ENCODE peak calls at places on chromosomes 7 and 10, in nine cellular contexts. Q is Calu3, E is adrenal gland, N is fibroblast of lung, H is pancreas, L is GM12864, C is ovary, J is cardiac fibroblast, B is right lobe of liver. P is an unnamed sample.

GRCh38 chr10:71835671-71836593 is 15.1 kb downstream of the PSAP start:
- DNase-seq in Q (no peak), E (peak), N (peak), H (peak), L (peak), C (peak), J (peak), B (peak), P (peak)

GRCh38 chr10:75544381-75544780 is 113.0 kb downstream of the LRMDA start:
- DNase-seq in Q (no peak), E (no peak), N (peak), H (no peak), L (no peak), C (no peak), J (no peak), B (no peak), P (no peak)

GRCh38 chr7:87231243-87231642 is 11.7 kb upstream of the TMEM243 start:
- DNase-seq in Q (no peak), E (no peak), N (no peak), H (peak), L (no peak), C (no peak), J (no peak), B (peak), P (no peak)

GRCh38 chr10:33160151-33160550 is 174.3 kb downstream of the NRP1 start:
- DNase-seq in Q (no peak), E (no peak), N (peak), H (peak), L (no peak), C (no peak), J (no peak), B (no peak), P (no peak)

GRCh38 chr7:5755704-5756131 is 25.7 kb downstream of the RNF216 start:
- DNase-seq in Q (no peak), E (no peak), N (peak), H (no peak), L (no peak), C (no peak), J (peak), B (no peak), P (no peak)

GRCh38 chr7:152882576-152883310 is 123.2 kb downstream of the ACTR3B start:
- DNase-seq in Q (no peak), E (no peak), N (no peak), H (no peak), L (no peak), C (no peak), J (no peak), B (no peak), P (no peak)

GRCh38 chr7:22356855-22357310 is at the start of gene RAPGEF5:
- DNase-seq in Q (peak), E (no peak), N (peak), H (peak), L (no peak), C (no peak), J (peak), B (peak), P (peak)

GRCh38 chr10:110783509-110784103 is 88.1 kb upstream of the PDCD4 start:
- DNase-seq in Q (no peak), E (no peak), N (no peak), H (no peak), L (no peak), C (no peak), J (peak), B (no peak), P (no peak)

GRCh38 chr7:100568176-100568935 is 5.3 kb downstream of the SAP25 start:
- DNase-seq in Q (no peak), E (peak), N (no peak), H (peak), L (no peak), C (peak), J (no peak), B (peak), P (no peak)

GRCh38 chr10:93068411-93069244 is 5.1 kb upstream of the CYP26A1 start:
- DNase-seq in Q (no peak), E (no peak), N (peak), H (no peak), L (no peak), C (no peak), J (peak), B (no peak), P (no peak)

GRCh38 chr10:71339796-71340589 is 20.9 kb downstream of the SLC29A3 start:
- DNase-seq in Q (peak), E (no peak), N (no peak), H (no peak), L (no peak), C (no peak), J (no peak), B (peak), P (no peak)

GRCh38 chr7:27922907-27923306 is 182.9 kb downstream of the TAX1BP1 start:
- DNase-seq in Q (no peak), E (no peak), N (no peak), H (no peak), L (no peak), C (no peak), J (no peak), B (no peak), P (no peak)

GRCh38 chr10:7153750-7154149 is 257.1 kb downstream of the SFMBT2 start:
- DNase-seq in Q (no peak), E (no peak), N (peak), H (no peak), L (no peak), C (no peak), J (peak), B (no peak), P (no peak)

GRCh38 chr10:125538947-125539649 is 143.9 kb downstream of the TEX36 start:
- DNase-seq in Q (no peak), E (no peak), N (no peak), H (peak), L (no peak), C (no peak), J (no peak), B (no peak), P (no peak)

GRCh38 chr10:5628366-5628765 is 38.0 kb downstream of the ASB13 start:
- DNase-seq in Q (no peak), E (no peak), N (peak), H (no peak), L (no peak), C (peak), J (peak), B (no peak), P (no peak)

GRCh38 chr7:44309271-44310091 is 15.9 kb downstream of the CAMK2B start:
- DNase-seq in Q (peak), E (peak), N (peak), H (peak), L (no peak), C (peak), J (peak), B (peak), P (peak)

GRCh38 chr10:61304751-61305150 is 148.4 kb downstream of the TMEM26 start:
- DNase-seq in Q (no peak), E (no peak), N (peak), H (no peak), L (no peak), C (no peak), J (no peak), B (no peak), P (no peak)

GRCh38 chr10:94129393-94130130 is 135.8 kb downstream of the PLCE1 start:
- DNase-seq in Q (no peak), E (peak), N (peak), H (no peak), L (no peak), C (no peak), J (peak), B (no peak), P (no peak)

GRCh38 chr7:45402480-45403218 is 171.5 kb upstream of the ADCY1 start:
- DNase-seq in Q (peak), E (no peak), N (peak), H (no peak), L (no peak), C (no peak), J (peak), B (no peak), P (no peak)

GRCh38 chr7:33788493-33788892 is 116.8 kb upstream of the BMPER start:
- DNase-seq in Q (no peak), E (no peak), N (no peak), H (no peak), L (no peak), C (no peak), J (no peak), B (no peak), P (no peak)

GRCh38 chr7:142303650-142304049 is 45.8 kb upstream of the PRSS58 start:
- DNase-seq in Q (no peak), E (no peak), N (no peak), H (no peak), L (no peak), C (no peak), J (no peak), B (no peak), P (no peak)

GRCh38 chr7:70334883-70335282 is 736.6 kb downstream of the AUTS2 start:
- DNase-seq in Q (no peak), E (no peak), N (no peak), H (no peak), L (no peak), C (no peak), J (no peak), B (no peak), P (no peak)

GRCh38 chr7:45581271-45581780 is 7.2 kb downstream of the ADCY1 start:
- DNase-seq in Q (no peak), E (no peak), N (no peak), H (no peak), L (no peak), C (no peak), J (no peak), B (no peak), P (no peak)

GRCh38 chr7:111985802-111986201 is 220.4 kb downstream of the DOCK4 start:
- DNase-seq in Q (no peak), E (no peak), N (no peak), H (no peak), L (no peak), C (no peak), J (no peak), B (no peak), P (no peak)

GRCh38 chr7:31734456-31734855 is 47.4 kb downstream of the PPP1R17 start:
- DNase-seq in Q (no peak), E (no peak), N (no peak), H (no peak), L (no peak), C (no peak), J (no peak), B (no peak), P (no peak)

GRCh38 chr7:116236020-116236630 is 25.8 kb downstream of the TES start:
- DNase-seq in Q (peak), E (peak), N (no peak), H (peak), L (no peak), C (peak), J (peak), B (no peak), P (no peak)

GRCh38 chr7:35721288-35721687 is 26.4 kb upstream of the HERPUD2 start:
- DNase-seq in Q (no peak), E (no peak), N (no peak), H (no peak), L (no peak), C (no peak), J (no peak), B (no peak), P (no peak)

GRCh38 chr10:132497788-132498561 is 39.6 kb upstream of the INPP5A start:
- DNase-seq in Q (no peak), E (no peak), N (no peak), H (no peak), L (no peak), C (no peak), J (no peak), B (no peak), P (no peak)

GRCh38 chr7:73786588-73786987 is 16.5 kb upstream of the CLDN3 start:
- DNase-seq in Q (no peak), E (no peak), N (no peak), H (no peak), L (no peak), C (no peak), J (no peak), B (no peak), P (no peak)

GRCh38 chr10:8298871-8299570 is 244.5 kb downstream of the GATA3 start:
- DNase-seq in Q (no peak), E (no peak), N (no peak), H (no peak), L (no peak), C (no peak), J (no peak), B (no peak), P (no peak)

GRCh38 chr7:143345428-143345900 is 17.0 kb downstream of the FAM131B start:
- DNase-seq in Q (peak), E (no peak), N (peak), H (peak), L (no peak), C (no peak), J (peak), B (peak), P (no peak)

GRCh38 chr7:37031571-37032257 is 307.4 kb upstream of the AOAH start:
- DNase-seq in Q (peak), E (peak), N (peak), H (peak), L (no peak), C (peak), J (peak), B (peak), P (no peak)

GRCh38 chr10:93542358-93542791 is 24.1 kb upstream of the FFAR4 start:
- DNase-seq in Q (no peak), E (no peak), N (peak), H (peak), L (no peak), C (no peak), J (peak), B (peak), P (no peak)

DNA sequence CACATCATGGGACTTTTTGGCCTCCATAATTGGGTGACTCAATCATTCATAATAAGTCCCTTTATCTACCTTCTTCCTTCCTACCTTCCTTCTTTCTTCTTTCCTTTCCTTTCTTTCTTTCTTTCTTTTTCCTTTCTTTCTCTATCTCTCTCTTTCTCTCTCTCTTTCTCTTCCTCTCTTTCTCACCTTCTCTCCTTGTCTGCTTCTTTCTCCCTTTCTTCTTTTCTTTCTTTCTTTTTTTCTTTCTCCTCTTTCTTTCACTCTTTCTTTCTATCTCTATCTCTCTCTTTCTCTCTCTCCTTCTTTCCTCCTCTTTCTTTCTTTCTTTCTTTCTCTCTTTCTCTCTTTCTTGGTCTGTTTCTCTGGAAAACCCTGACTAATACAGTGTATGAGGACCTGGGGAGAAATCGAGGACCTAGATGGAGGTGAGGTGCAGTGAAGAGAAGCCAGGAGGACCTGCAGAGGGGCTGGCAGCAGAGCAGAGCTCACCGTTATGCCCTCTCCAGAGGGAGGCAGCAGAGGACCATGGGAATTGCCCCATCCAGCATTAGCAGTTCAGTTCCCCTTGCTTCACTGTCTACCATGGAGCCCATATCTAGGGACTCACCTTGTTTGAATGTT is 52.7 kb upstream of the BTRC start:
- DNase-seq in Q (peak), E (peak), N (no peak), H (peak), L (peak), C (no peak), J (peak), B (peak), P (no peak)
- TF ChIP-seq CTCF in Q (peak), E (peak), N (no peak), H (peak), L (peak), C (no peak), J (peak), B (peak), P (no peak)

DNA sequence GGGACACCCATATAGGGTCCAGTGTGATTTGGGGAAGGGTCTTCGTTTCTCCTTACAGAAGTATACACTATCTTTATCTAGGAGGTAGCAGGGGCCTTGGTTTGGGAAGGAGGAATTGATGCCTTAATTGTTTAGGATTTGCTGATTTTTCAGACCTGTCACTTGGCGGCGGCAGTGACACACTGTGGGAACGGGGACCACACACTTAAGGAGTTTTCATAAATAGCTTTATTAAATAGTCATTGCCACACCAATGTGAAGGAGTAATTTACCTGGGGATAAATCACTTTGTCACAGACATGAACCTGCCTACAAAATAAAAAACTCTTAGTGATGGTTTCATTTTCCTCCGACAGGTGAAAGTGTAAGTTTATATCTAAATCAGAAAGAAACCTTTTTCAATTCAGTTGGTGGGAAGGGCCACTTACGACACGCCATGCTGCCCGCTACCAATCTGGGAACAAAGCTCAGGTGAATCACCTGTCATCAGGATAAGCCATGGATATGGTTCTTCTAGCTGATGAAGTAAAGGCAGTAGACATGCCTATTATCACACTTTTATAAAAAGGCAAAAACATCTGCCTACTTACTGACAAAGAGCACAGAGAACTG is 12.3 kb upstream of the ENO4 start:
- DNase-seq in Q (no peak), E (no peak), N (no peak), H (no peak), L (no peak), C (no peak), J (peak), B (no peak), P (no peak)
- TF ChIP-seq CTCF in Q (no peak), E (no peak), N (no peak), H (no peak), L (no peak), C (no peak), J (peak), B (no peak), P (no peak)

GRCh38 chr10:865257-865656 is 66.2 kb downstream of the LARP4B start:
- DNase-seq in Q (no peak), E (no peak), N (no peak), H (no peak), L (no peak), C (no peak), J (no peak), B (no peak), P (no peak)
- TF ChIP-seq CTCF in Q (no peak), E (no peak), N (no peak), H (no peak), L (peak), C (no peak), J (peak), B (no peak), P (no peak)

GRCh38 chr10:64896582-64896981 is 1375.4 kb downstream of the REEP3 start:
- DNase-seq in Q (no peak), E (no peak), N (no peak), H (no peak), L (no peak), C (no peak), J (no peak), B (no peak), P (no peak)
- TF ChIP-seq CTCF in Q (no peak), E (no peak), N (no peak), H (no peak), L (no peak), C (no peak), J (no peak), B (no peak), P (no peak)

GRCh38 chr7:151434549-151434948 is 5.4 kb downstream of the CRYGN start:
- DNase-seq in Q (no peak), E (no peak), N (no peak), H (no peak), L (no peak), C (no peak), J (no peak), B (no peak), P (no peak)

GRCh38 chr7:151431768-151432311 is 8.1 kb downstream of the CRYGN start:
- DNase-seq in Q (no peak), E (no peak), N (no peak), H (no peak), L (no peak), C (peak), J (no peak), B (no peak), P (no peak)

GRCh38 chr7:151431281-151431767 is 8.6 kb downstream of the CRYGN start:
- DNase-seq in Q (no peak), E (no peak), N (no peak), H (no peak), L (no peak), C (peak), J (no peak), B (no peak), P (no peak)

GRCh38 chr7:151433721-151434400 is 6.1 kb downstream of the CRYGN start:
- DNase-seq in Q (no peak), E (no peak), N (no peak), H (no peak), L (no peak), C (no peak), J (no peak), B (no peak), P (no peak)

DNA sequence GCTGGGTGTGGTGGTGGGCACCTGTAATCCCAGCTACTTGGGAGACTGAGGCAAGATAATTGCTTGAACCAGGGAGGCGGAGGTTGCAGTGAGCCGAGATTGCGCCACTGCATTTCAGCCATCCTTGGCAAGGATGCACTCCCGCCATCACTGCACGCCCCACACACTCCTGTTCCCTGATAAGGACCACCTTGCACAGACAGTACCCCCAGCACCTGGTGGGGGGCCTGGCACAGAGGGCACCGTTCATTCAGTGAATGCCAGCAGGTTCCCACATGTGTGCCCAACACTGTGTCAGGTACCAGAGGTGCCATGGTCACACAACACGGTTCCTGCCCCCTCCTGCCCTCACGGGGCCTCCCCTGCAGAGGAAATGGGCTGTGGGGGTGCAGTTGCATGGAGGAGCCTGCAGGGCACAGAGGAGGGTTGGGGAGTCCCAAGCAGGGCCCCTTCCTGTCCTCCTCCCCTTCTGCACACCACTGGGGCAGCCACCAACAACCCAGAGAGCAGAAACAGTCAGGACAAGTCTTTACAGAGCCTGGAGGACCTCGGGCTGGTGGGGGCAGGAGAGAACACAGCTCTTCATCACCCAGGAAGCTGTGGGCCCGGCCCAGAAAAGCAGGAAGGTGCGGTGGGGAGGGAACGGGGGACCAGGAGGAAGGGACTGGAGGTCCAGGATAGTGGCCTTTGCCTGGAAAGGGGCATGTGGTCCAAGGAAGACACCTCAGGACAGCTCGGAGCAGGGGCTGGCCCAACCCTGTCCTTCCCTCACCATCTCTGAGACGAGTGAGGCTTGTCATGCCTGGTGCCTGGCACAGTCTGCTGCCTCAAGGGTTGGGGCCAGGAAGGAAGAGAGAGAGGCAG is 7.1 kb downstream of the CRYGN start:
- DNase-seq in Q (no peak), E (no peak), N (no peak), H (no peak), L (no peak), C (no peak), J (no peak), B (no peak), P (no peak)
- TF ChIP-seq CTCF in Q (peak), E (no peak), N (no peak), H (no peak), L (peak), C (no peak), J (peak), B (no peak), P (no peak)

DNA sequence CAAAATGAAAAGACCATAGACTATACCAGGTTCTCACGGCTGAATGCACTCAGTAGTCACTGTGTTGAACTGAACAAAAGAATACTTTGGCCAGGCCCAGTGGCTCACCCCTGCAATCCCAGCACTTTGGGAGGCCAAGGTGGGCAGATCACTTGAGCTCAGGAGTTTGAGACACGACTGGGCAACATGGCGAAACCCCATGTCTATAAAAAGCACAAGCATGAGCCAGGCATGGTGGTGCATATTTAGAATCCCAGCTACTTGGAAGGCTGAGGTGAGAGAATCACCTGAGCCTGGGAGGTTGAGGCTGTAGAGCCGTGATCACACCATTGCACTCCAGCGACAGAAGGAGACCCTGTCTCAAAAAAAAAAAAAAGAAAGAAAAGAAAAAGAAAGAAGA is 12.5 kb downstream of the SFXN4 start:
- DNase-seq in Q (no peak), E (no peak), N (no peak), H (no peak), L (no peak), C (no peak), J (no peak), B (no peak), P (no peak)
- TF ChIP-seq CTCF in Q (no peak), E (no peak), N (no peak), H (no peak), L (no peak), C (no peak), J (no peak), B (no peak), P (no peak)

P was measured in activated B cell treated with CpG ODN at 0.5 μM for 24 hours.